ENCODE peak calls at places on chromosome 21, in nine cellular contexts. S is astrocyte, W is cardiac muscle cell, Z is IMR-90, C is esophagus squamous epithelium, N is fibroblast of mammary gland, U is Panc1, K is astrocyte of the spinal cord, G is coronary artery. X is an unnamed sample.

GRCh38 chr21:36773111-36773510 is 74.2 kb downstream of the SIM2 start:
- DNase-seq in S (peak), W (no peak), Z (peak), C (no peak), N (peak), U (no peak), K (peak), G (peak), X (peak)

GRCh38 chr21:38622081-38622826 is 124.0 kb upstream of the ERG start:
- DNase-seq in S (no peak), W (no peak), Z (no peak), C (no peak), N (no peak), U (no peak), K (no peak), G (no peak), X (no peak)

GRCh38 chr21:45997495-45998275 is 16.1 kb downstream of the COL6A1 start:
- DNase-seq in S (no peak), W (no peak), Z (no peak), C (no peak), N (no peak), U (no peak), K (no peak), G (peak), X (no peak)

GRCh38 chr21:37072239-37072987 is 458 bp downstream of the PIGP start:
- DNase-seq in S (peak), W (no peak), Z (peak), C (no peak), N (peak), U (no peak), K (peak), G (no peak), X (peak)

GRCh38 chr21:39676054-39676771 is 63.5 kb downstream of the B3GALT5 start:
- DNase-seq in S (peak), W (peak), Z (no peak), C (no peak), N (peak), U (no peak), K (peak), G (no peak), X (peak)

GRCh38 chr21:36508948-36509347 is 29.0 kb upstream of the CLDN14 start:
- DNase-seq in S (no peak), W (no peak), Z (no peak), C (no peak), N (no peak), U (no peak), K (no peak), G (no peak), X (no peak)

GRCh38 chr21:33850401-33850800 is 65.2 kb downstream of the ATP5PO start:
- DNase-seq in S (no peak), W (no peak), Z (no peak), C (no peak), N (no peak), U (no peak), K (no peak), G (no peak), X (no peak)

GRCh38 chr21:34220556-34221195 is 143.1 kb upstream of the KCNE2 start:
- DNase-seq in S (no peak), W (no peak), Z (no peak), C (no peak), N (no peak), U (no peak), K (no peak), G (no peak), X (no peak)

GRCh38 chr21:31201548-31201947 is 142.5 kb downstream of the TIAM1 start:
- DNase-seq in S (peak), W (no peak), Z (peak), C (no peak), N (peak), U (no peak), K (peak), G (no peak), X (peak)

GRCh38 chr21:31530918-31531705 is 128.4 kb upstream of the SOD1 start:
- DNase-seq in S (no peak), W (peak), Z (no peak), C (no peak), N (no peak), U (no peak), K (peak), G (no peak), X (no peak)

DNA sequence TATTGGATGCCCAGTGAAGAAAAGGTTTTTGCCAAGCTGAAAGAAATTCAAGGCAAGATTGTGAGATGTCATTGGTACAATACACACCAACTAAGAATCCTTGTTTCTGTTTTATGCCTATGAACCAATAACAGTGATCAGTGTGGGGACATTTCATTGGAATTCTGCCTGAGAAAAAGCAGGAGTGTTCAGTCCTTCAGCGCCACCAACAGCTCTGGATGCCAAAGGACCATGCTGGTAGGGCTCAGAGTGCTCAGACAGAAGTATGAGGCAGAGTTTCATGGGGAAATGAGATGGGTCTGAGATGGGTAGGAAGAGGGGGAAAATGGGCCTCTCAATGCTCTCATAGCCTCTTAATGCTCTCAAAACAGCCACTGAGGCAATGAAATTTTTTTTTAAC is 56.5 kb downstream of the GABPA start:
- DNase-seq in S (no peak), W (no peak), Z (no peak), C (no peak), N (no peak), U (no peak), K (no peak), G (no peak), X (no peak)
- TF ChIP-seq CTCF in S (no peak), W (no peak), Z (no peak), C (no peak), N (no peak), U (no peak), K (no peak), G (no peak), X (no peak)

GRCh38 chr21:40902993-40903392 is 56.0 kb upstream of the DSCAM start:
- DNase-seq in S (no peak), W (no peak), Z (no peak), C (no peak), N (no peak), U (no peak), K (no peak), G (no peak), X (no peak)
- H3K4me3 ChIP-seq in S (no peak), W (no peak), Z (no peak), C (no peak), N (no peak), U (no peak), K (no peak), G (no peak), X (no peak)

GRCh38 chr21:27647401-27647800 is 680.5 kb upstream of the ADAMTS5 start:
- DNase-seq in S (no peak), W (no peak), Z (no peak), C (no peak), N (no peak), U (no peak), K (peak), G (no peak), X (no peak)
- TF ChIP-seq CTCF in S (no peak), W (no peak), Z (no peak), C (no peak), N (no peak), U (no peak), K (no peak), G (no peak), X (no peak)

GRCh38 chr21:23881783-23882182 is 1725.5 kb downstream of the MRPL39 start:
- DNase-seq in S (no peak), W (no peak), Z (no peak), C (no peak), N (no peak), U (no peak), K (no peak), G (no peak), X (no peak)

GRCh38 chr21:23890652-23891051 is 1716.6 kb downstream of the MRPL39 start:
- DNase-seq in S (no peak), W (no peak), Z (no peak), C (no peak), N (no peak), U (no peak), K (no peak), G (no peak), X (no peak)

GRCh38 chr21:23887709-23888303 is 1719.5 kb downstream of the MRPL39 start:
- DNase-seq in S (no peak), W (no peak), Z (no peak), C (no peak), N (no peak), U (no peak), K (no peak), G (no peak), X (no peak)

GRCh38 chr21:23886828-23887708 is 1720.2 kb downstream of the MRPL39 start:
- DNase-seq in S (no peak), W (no peak), Z (no peak), C (no peak), N (no peak), U (no peak), K (no peak), G (no peak), X (no peak)
- H3K4me3 ChIP-seq in S (no peak), W (no peak), Z (no peak), C (no peak), N (no peak), U (peak), K (no peak), G (no peak), X (no peak)

GRCh38 chr21:44615466-44615865 is 3.6 kb downstream of the KRTAP10-8 start:
- DNase-seq in S (no peak), W (no peak), Z (no peak), C (no peak), N (no peak), U (no peak), K (no peak), G (no peak), X (no peak)

GRCh38 chr21:44616591-44616926 is 4.7 kb downstream of the KRTAP10-8 start:
- DNase-seq in S (no peak), W (no peak), Z (no peak), C (no peak), N (no peak), U (no peak), K (no peak), G (peak), X (no peak)

GRCh38 chr21:44615881-44616590 is 4.2 kb downstream of the KRTAP10-8 start:
- DNase-seq in S (no peak), W (no peak), Z (no peak), C (no peak), N (no peak), U (no peak), K (no peak), G (no peak), X (no peak)

GRCh38 chr21:44618504-44618903 is 6.6 kb downstream of the KRTAP10-8 start:
- DNase-seq in S (peak), W (no peak), Z (peak), C (no peak), N (no peak), U (no peak), K (no peak), G (no peak), X (peak)

GRCh38 chr21:44617071-44617501 is 5.2 kb downstream of the KRTAP10-8 start:
- DNase-seq in S (no peak), W (no peak), Z (no peak), C (no peak), N (no peak), U (no peak), K (no peak), G (no peak), X (no peak)
- TF ChIP-seq CTCF in S (no peak), W (no peak), Z (no peak), C (no peak), N (no peak), U (no peak), K (no peak), G (no peak), X (no peak)